ENCODE peak calls at places on chromosomes 13 and 19, in eight cellular contexts. S is fibroblast of villous mesenchyme; U is CD4-positive, alpha-beta memory T cell; G is amniotic stem cell; K is breast epithelium; O is transverse colon; C is substantia nigra; R is NCI-H2107. E is an unnamed sample.

GRCh38 chr19:48023011-48023410 is 20.9 kb downstream of the CABP5 start:
- DNase-seq in S (no peak), U (no peak), G (no peak), R (no peak), K (no peak), C (no peak), O (no peak), E (no peak)

GRCh38 chr13:72535076-72535475 is 192.4 kb downstream of the MZT1 start:
- DNase-seq in G (no peak), K (no peak), U (no peak), O (no peak), C (no peak), S (no peak), R (no peak), E (no peak)

GRCh38 chr19:38731654-38732301 is 12.5 kb downstream of the CAPN12 start:
- DNase-seq in U (no peak), K (peak), O (peak), R (no peak), C (no peak), G (no peak), S (no peak), E (no peak)

GRCh38 chr13:106530209-106530906 is 5.1 kb downstream of the EFNB2 start:
- DNase-seq in S (no peak), C (no peak), G (no peak), O (peak), U (no peak), R (no peak), K (no peak), E (no peak)

GRCh38 chr13:80030491-80030890 is 310.4 kb downstream of the SPRY2 start:
- DNase-seq in R (no peak), C (no peak), S (no peak), G (no peak), O (peak), K (no peak), U (no peak), E (no peak)

GRCh38 chr13:80109313-80109712 is 231.6 kb downstream of the SPRY2 start:
- DNase-seq in K (no peak), G (no peak), C (no peak), R (no peak), U (no peak), S (no peak), O (no peak), E (no peak)

GRCh38 chr13:106246817-106247216 is 288.6 kb downstream of the EFNB2 start:
- DNase-seq in G (no peak), C (no peak), U (no peak), S (no peak), K (no peak), O (no peak), R (no peak), E (no peak)

GRCh38 chr19:21308778-21309177 is 20.4 kb downstream of the ZNF708 start:
- DNase-seq in G (no peak), O (no peak), C (no peak), R (no peak), S (no peak), K (no peak), U (no peak), E (no peak)

GRCh38 chr19:29663861-29664752 is 1.2 kb upstream of the PLEKHF1 start:
- DNase-seq in O (no peak), U (no peak), R (no peak), C (no peak), S (peak), K (peak), G (no peak), E (peak)

GRCh38 chr13:101576977-101577376 is 124.5 kb downstream of the ITGBL1 start:
- DNase-seq in G (no peak), K (no peak), C (no peak), R (no peak), O (no peak), U (no peak), S (no peak), E (no peak)

GRCh38 chr13:40315416-40316064 is 350.9 kb downstream of the FOXO1 start:
- DNase-seq in O (no peak), R (no peak), G (no peak), K (peak), C (no peak), U (peak), S (no peak), E (no peak)

GRCh38 chr19:1854542-1855039 is 6.3 kb upstream of the REXO1 start:
- DNase-seq in O (peak), R (no peak), C (no peak), G (no peak), S (no peak), K (no peak), U (no peak), E (no peak)

GRCh38 chr13:34156841-34157365 is 339.0 kb downstream of the RFC3 start:
- DNase-seq in C (no peak), O (peak), G (peak), R (peak), U (no peak), S (peak), K (peak), E (peak)

GRCh38 chr13:23462815-23463559 is 29.5 kb upstream of the SACS start:
- DNase-seq in O (no peak), K (no peak), C (no peak), U (no peak), S (no peak), G (no peak), R (no peak), E (peak)

GRCh38 chr13:96792736-96793444 is 201.4 kb downstream of the OXGR1 start:
- DNase-seq in O (no peak), U (no peak), G (no peak), C (no peak), R (no peak), S (no peak), K (no peak), E (no peak)

GRCh38 chr13:114298866-114299265 is 15.4 kb upstream of the CHAMP1 start:
- DNase-seq in O (no peak), C (no peak), S (no peak), G (no peak), U (no peak), K (no peak), R (no peak), E (no peak)

GRCh38 chr13:50168803-50169202 is 153.6 kb downstream of the KCNRG start:
- DNase-seq in R (no peak), K (no peak), S (no peak), G (no peak), O (no peak), U (no peak), C (no peak), E (no peak)

GRCh38 chr13:65901723-65902122 is 1328.4 kb downstream of the PCDH9 start:
- DNase-seq in G (no peak), S (no peak), K (no peak), U (no peak), C (no peak), R (no peak), O (no peak), E (no peak)

E was measured in GM03348.